ENCODE peak calls at places on chromosomes 7 and 10, in four cellular contexts. Z is left lung, I is coronary artery, T is epithelial cell of esophagus. E is an unnamed sample.

GRCh38 chr10:32692174-32692573 is 246.2 kb downstream of the CCDC7 start:
- DNase-seq in Z (no peak), I (no peak), T (peak), E (no peak)

GRCh38 chr10:104577861-104578480 is 63.1 kb upstream of the SORCS3 start:
- DNase-seq in Z (no peak), I (no peak), T (no peak), E (no peak)

GRCh38 chr10:5811387-5811821 is 1.8 kb downstream of the GDI2 start:
- DNase-seq in Z (no peak), I (no peak), T (peak), E (peak)

GRCh38 chr7:24318326-24318725 is 34.3 kb downstream of the NPY start:
- DNase-seq in Z (no peak), I (no peak), T (peak), E (no peak)

GRCh38 chr10:120508393-120508792 is 51.4 kb downstream of the PLPP4 start:
- DNase-seq in Z (no peak), I (no peak), T (peak), E (no peak)

GRCh38 chr7:155590215-155591023 is 44.1 kb upstream of the CNPY1 start:
- DNase-seq in Z (peak), I (no peak), T (no peak), E (peak)

GRCh38 chr7:24741691-24742639 is 15.3 kb downstream of the GSDME start:
- DNase-seq in Z (no peak), I (no peak), T (peak), E (peak)

GRCh38 chr7:131819891-131820290 is 263.5 kb upstream of the PODXL start:
- DNase-seq in Z (no peak), I (no peak), T (no peak), E (no peak)

GRCh38 chr10:17616403-17617030 is 657 bp downstream of the HACD1 start:
- DNase-seq in Z (peak), I (peak), T (peak), E (peak)

GRCh38 chr7:98760201-98760651 is 109.6 kb downstream of the TMEM130 start:
- DNase-seq in Z (no peak), I (peak), T (no peak), E (no peak)

GRCh38 chr10:90813592-90814365 is 44.1 kb downstream of the HTR7 start:
- DNase-seq in Z (no peak), I (no peak), T (no peak), E (no peak)

GRCh38 chr7:47693161-47693740 is 111.3 kb upstream of the TNS3 start:
- DNase-seq in Z (no peak), I (no peak), T (peak), E (no peak)

GRCh38 chr7:143519411-143520131 is 41.9 kb downstream of the TAS2R41 start:
- DNase-seq in Z (no peak), I (no peak), T (peak), E (no peak)

GRCh38 chr10:62037890-62038608 is 136.6 kb downstream of the ARID5B start:
- DNase-seq in Z (no peak), I (no peak), T (no peak), E (no peak)

GRCh38 chr7:141042222-141043193 is 27.8 kb upstream of the MRPS33 start:
- DNase-seq in Z (no peak), I (no peak), T (peak), E (no peak)

GRCh38 chr7:106201176-106201575 is 83.6 kb downstream of the NAMPT start:
- DNase-seq in Z (no peak), I (no peak), T (no peak), E (no peak)

GRCh38 chr7:35752727-35753126 is 48.1 kb upstream of the SEPTIN7 start:
- DNase-seq in Z (no peak), I (no peak), T (peak), E (no peak)

GRCh38 chr7:41312235-41312634 is 390.7 kb downstream of the INHBA start:
- DNase-seq in Z (no peak), I (no peak), T (no peak), E (no peak)

GRCh38 chr7:155788616-155789000 is 23.7 kb downstream of the SHH start:
- DNase-seq in Z (no peak), I (no peak), T (no peak), E (no peak)

GRCh38 chr10:124740374-124741280 is 3.6 kb downstream of the FAM53B start:
- DNase-seq in Z (peak), I (no peak), T (peak), E (no peak)

GRCh38 chr7:47783456-47784240 is 164.6 kb downstream of the PKD1L1 start:
- DNase-seq in Z (no peak), I (no peak), T (peak), E (no peak)

GRCh38 chr7:158258411-158259130 is 329.1 kb downstream of the PTPRN2 start:
- DNase-seq in Z (no peak), I (no peak), T (no peak), E (no peak)

GRCh38 chr10:19347592-19347991 is 299.0 kb downstream of the MALRD1 start:
- DNase-seq in Z (no peak), I (no peak), T (peak), E (peak)

GRCh38 chr7:74193913-74194312 is 15.9 kb upstream of the LAT2 start:
- DNase-seq in Z (no peak), I (no peak), T (no peak), E (no peak)

GRCh38 chr7:1446611-1447032 is 12.6 kb downstream of the MICALL2 start:
- DNase-seq in Z (no peak), I (no peak), T (no peak), E (no peak)

GRCh38 chr10:114437456-114438292 is 33.4 kb upstream of the AFAP1L2 start:
- DNase-seq in Z (no peak), I (no peak), T (peak), E (peak)

GRCh38 chr10:127871631-127872010 is 21.1 kb downstream of the CLRN3 start:
- DNase-seq in Z (no peak), I (no peak), T (no peak), E (no peak)

GRCh38 chr7:92790987-92791386 is 45.4 kb downstream of the CDK6 start:
- DNase-seq in Z (no peak), I (no peak), T (peak), E (no peak)

GRCh38 chr10:69789164-69789576 is 12.5 kb upstream of the COL13A1 start:
- DNase-seq in Z (no peak), I (no peak), T (no peak), E (no peak)

GRCh38 chr10:69783515-69783914 is 18.2 kb upstream of the COL13A1 start:
- DNase-seq in Z (no peak), I (no peak), T (no peak), E (no peak)

GRCh38 chr10:69791812-69792211 is 9.9 kb upstream of the COL13A1 start:
- DNase-seq in Z (no peak), I (no peak), T (no peak), E (no peak)

GRCh38 chr10:69787681-69788080 is 14.0 kb upstream of the COL13A1 start:
- DNase-seq in Z (no peak), I (no peak), T (no peak), E (no peak)

GRCh38 chr10:69786791-69787190 is 14.9 kb upstream of the COL13A1 start:
- DNase-seq in Z (no peak), I (no peak), T (peak), E (no peak)
- TF ChIP-seq CTCF in Z (no peak), I (peak), T (peak), E (peak)

GRCh38 chr10:14396441-14397048 is 65.8 kb upstream of the FRMD4A start:
- DNase-seq in Z (no peak), I (no peak), T (no peak), E (peak)

GRCh38 chr10:14399641-14400040 is 68.9 kb upstream of the FRMD4A start:
- DNase-seq in Z (no peak), I (no peak), T (no peak), E (no peak)

GRCh38 chr10:14394179-14394578 is 63.5 kb upstream of the FRMD4A start:
- DNase-seq in Z (no peak), I (no peak), T (no peak), E (no peak)

GRCh38 chr10:14391342-14391741 is 60.6 kb upstream of the FRMD4A start:
- DNase-seq in Z (no peak), I (no peak), T (no peak), E (no peak)

GRCh38 chr10:14397069-14397468 is 66.3 kb upstream of the FRMD4A start:
- DNase-seq in Z (peak), I (no peak), T (peak), E (no peak)
- H3K4me3 ChIP-seq in Z (no peak), I (no peak), T (no peak), E (no peak)

GRCh38 chr7:46134385-46134784 is 213.3 kb upstream of the IGFBP3 start:
- DNase-seq in Z (no peak), I (no peak), T (no peak), E (no peak)
- TF ChIP-seq CTCF in Z (no peak), I (no peak), T (no peak), E (no peak)

GRCh38 chr10:119408969-119409371 is 133.5 kb downstream of the RGS10 start:
- DNase-seq in Z (no peak), I (no peak), T (no peak), E (no peak)
- H3K4me3 ChIP-seq in Z (no peak), I (no peak), T (no peak), E (no peak)

E was measured in cardiac muscle cell.